ENCODE peak calls at places on chromosome 10, in four cellular contexts. L is D341Med; K is CD4-positive, alpha-beta memory T cell; Y is cardiac muscle cell. W is an unnamed sample.

GRCh38 chr10:94288361-94289116 is 74.2 kb downstream of the NOC3L start:
- DNase-seq in L (no peak), K (no peak), Y (no peak), W (no peak)

GRCh38 chr10:118362103-118362502 is 20.0 kb upstream of the FAM204A start:
- DNase-seq in L (no peak), K (no peak), Y (no peak), W (no peak)

GRCh38 chr10:93938140-93938539 is 44.4 kb downstream of the SLC35G1 start:
- DNase-seq in L (no peak), K (no peak), Y (no peak), W (no peak)

GRCh38 chr10:132798403-132798802 is 12.5 kb upstream of the NKX6-2 start:
- DNase-seq in L (no peak), K (no peak), Y (no peak), W (no peak)

GRCh38 chr10:75197066-75197465 is 13.5 kb upstream of the VDAC2 start:
- DNase-seq in L (no peak), K (no peak), Y (no peak), W (no peak)

GRCh38 chr10:79431891-79432831 is 13.3 kb downstream of the ZCCHC24 start:
- DNase-seq in L (no peak), K (peak), Y (no peak), W (no peak)

GRCh38 chr10:113977174-113977573 is 66.5 kb upstream of the ADRB1 start:
- DNase-seq in L (no peak), K (no peak), Y (no peak), W (no peak)

GRCh38 chr10:79221110-79222051 is 125.9 kb upstream of the PPIF start:
- DNase-seq in L (no peak), K (no peak), Y (peak), W (no peak)

GRCh38 chr10:74145133-74145532 is 5.5 kb downstream of the AP3M1 start:
- DNase-seq in L (no peak), K (no peak), Y (no peak), W (peak)

GRCh38 chr10:103226011-103226410 is 19.7 kb upstream of the RPEL1 start:
- DNase-seq in L (no peak), K (no peak), Y (no peak), W (no peak)

GRCh38 chr10:95295031-95295755 is 4.4 kb upstream of the PDLIM1 start:
- DNase-seq in L (no peak), K (no peak), Y (peak), W (no peak)

GRCh38 chr10:98041352-98042043 is 11.1 kb upstream of the CRTAC1 start:
- DNase-seq in L (peak), K (no peak), Y (peak), W (peak)